ENCODE peak calls at places on chromosomes 13 and 19, in four cellular contexts. T is mesendoderm, L is tibial nerve, C is substantia nigra. F is an unnamed sample.

GRCh38 chr19:23249911-23250649 is at the start of gene ZNF724:
- DNase-seq in T (peak), L (peak), C (peak), F (peak)

GRCh38 chr13:73248711-73249580 is 190.1 kb downstream of the KLF5 start:
- DNase-seq in T (peak), L (no peak), C (no peak), F (no peak)

GRCh38 chr13:48567521-48568331 is 34.8 kb upstream of the RCBTB2 start:
- DNase-seq in T (no peak), L (no peak), C (no peak), F (no peak)

GRCh38 chr13:83881917-83882625 is at the start of gene SLITRK1:
- DNase-seq in T (peak), L (peak), C (peak), F (no peak)

GRCh38 chr19:49952475-49952829 is 8.5 kb downstream of the SIGLEC11 start:
- DNase-seq in T (no peak), L (no peak), C (no peak), F (no peak)

GRCh38 chr19:7010722-7011593 is 10.3 kb downstream of the MBD3L2B start:
- DNase-seq in T (no peak), L (no peak), C (no peak), F (no peak)

GRCh38 chr13:30196025-30196424 is 111.3 kb downstream of the KATNAL1 start:
- DNase-seq in T (peak), L (no peak), C (no peak), F (no peak)

GRCh38 chr19:57606931-57607330 is 7.1 kb upstream of the ZNF134 start:
- DNase-seq in T (no peak), L (no peak), C (no peak), F (no peak)

GRCh38 chr13:68736961-68737360 is 1370.7 kb upstream of the ATXN8OS start:
- DNase-seq in T (no peak), L (no peak), C (no peak), F (no peak)

GRCh38 chr13:25768726-25769270 is 283.0 kb downstream of the SHISA2 start:
- DNase-seq in T (no peak), L (no peak), C (no peak), F (no peak)